ENCODE peak calls at places on chromosomes 13 and 19, in ten cellular contexts. Y, E, C, G, I, M, D, Z, F and W are unnamed samples.
A peak's percentile ranks its signal among the peaks of the same experiment; 100 is the strongest.

GRCh38 chr13:74768521-74769090 is 634.4 kb upstream of the KLF12 start:
- DNase-seq in Y (peak; percentile 65), E (no peak), C (no peak), G (no peak), I (no peak), M (no peak), D (no peak), Z (peak; percentile 15), F (no peak), W (no peak)

GRCh38 chr13:102913924-102914628 is 68.2 kb downstream of the ERCC5 start:
- DNase-seq in Y (peak; percentile 27), E (no peak), C (no peak), G (no peak), I (no peak), M (no peak), D (no peak), Z (peak; percentile 35), F (no peak), W (no peak)

GRCh38 chr13:38674208-38674607 is 12.7 kb upstream of the FREM2 start:
- DNase-seq in Y (no peak), E (no peak), C (no peak), G (no peak), I (no peak), M (no peak), D (no peak), Z (no peak), F (no peak), W (no peak)

GRCh38 chr19:50414850-50415660 is 3.7 kb upstream of the SPIB start:
- DNase-seq in Y (peak; percentile 52), E (peak; percentile 78), C (peak; percentile 75), G (peak; percentile 27), I (peak; percentile 68), M (peak; percentile 86), D (peak; percentile 43), Z (peak; percentile 62), F (peak; percentile 46), W (peak; percentile 75)

GRCh38 chr19:1370579-1371361 is 12.9 kb upstream of the NDUFS7 start:
- DNase-seq in Y (no peak), E (no peak), C (no peak), G (no peak), I (no peak), M (no peak), D (no peak), Z (no peak), F (no peak), W (no peak)

GRCh38 chr19:50519006-50519575 is 5.4 kb upstream of the ASPDH start:
- DNase-seq in Y (no peak), E (no peak), C (no peak), G (no peak), I (no peak), M (no peak), D (no peak), Z (no peak), F (no peak), W (no peak)

GRCh38 chr19:39818626-39819097 is 15.3 kb downstream of the DYRK1B start:
- DNase-seq in Y (no peak), E (no peak), C (no peak), G (no peak), I (no peak), M (no peak), D (no peak), Z (no peak), F (no peak), W (peak; percentile 86)

GRCh38 chr13:31263346-31263745 is 63.6 kb downstream of the B3GLCT start:
- DNase-seq in Y (no peak), E (no peak), C (no peak), G (no peak), I (no peak), M (no peak), D (no peak), Z (no peak), F (no peak), W (no peak)

GRCh38 chr13:41562083-41562482 is 104.7 kb downstream of the RGCC start:
- DNase-seq in Y (peak; percentile 81), E (no peak), C (no peak), G (no peak), I (no peak), M (peak; percentile 87), D (no peak), Z (peak; percentile 95), F (no peak), W (no peak)

GRCh38 chr13:30681489-30682242 is 53.7 kb upstream of the ALOX5AP start:
- DNase-seq in Y (peak; percentile 67), E (no peak), C (no peak), G (no peak), I (no peak), M (no peak), D (no peak), Z (peak; percentile 88), F (no peak), W (peak; percentile 67)